ENCODE peak calls at places on chromosome 3, in four cellular contexts. One of them, this sample, is unnamed.

GRCh38 chr3:44416031-44417030 is 61.1 kb downstream of the ZNF445 start:
- DNase-seq in astrocyte of the spinal cord: no peak
- DNase-seq in Panc1: no peak
- DNase-seq in stimulated activated effector memory CD8-positive, alpha-beta T cell treated with anti-CD3 and anti-CD28 coated beads, Interleukin-12 subunit alpha, Interleukin-12 subunit beta, amount 100 ng/mL, for 72 hours: no peak
- DNase-seq in this sample: no peak

GRCh38 chr3:119352863-119353527 is 58.8 kb downstream of the ARHGAP31 start:
- DNase-seq in astrocyte of the spinal cord: peak; percentile 68
- DNase-seq in Panc1: no peak
- DNase-seq in stimulated activated effector memory CD8-positive, alpha-beta T cell treated with anti-CD3 and anti-CD28 coated beads, Interleukin-12 subunit alpha, Interleukin-12 subunit beta, amount 100 ng/mL, for 72 hours: no peak
- DNase-seq in this sample: peak; percentile 86

GRCh38 chr3:150449169-150449721 is 41.1 kb downstream of the TSC22D2 start:
- DNase-seq in astrocyte of the spinal cord: peak; percentile 77
- DNase-seq in Panc1: peak; percentile 33
- DNase-seq in stimulated activated effector memory CD8-positive, alpha-beta T cell treated with anti-CD3 and anti-CD28 coated beads, Interleukin-12 subunit alpha, Interleukin-12 subunit beta, amount 100 ng/mL, for 72 hours: no peak
- DNase-seq in this sample: peak; percentile 75

GRCh38 chr3:136778865-136779264 is 26.7 kb upstream of the STAG1 start:
- DNase-seq in astrocyte of the spinal cord: peak; percentile 25
- DNase-seq in Panc1: no peak
- DNase-seq in stimulated activated effector memory CD8-positive, alpha-beta T cell treated with anti-CD3 and anti-CD28 coated beads, Interleukin-12 subunit alpha, Interleukin-12 subunit beta, amount 100 ng/mL, for 72 hours: no peak
- DNase-seq in this sample: peak; percentile 31

GRCh38 chr3:25421747-25422146 is 6.3 kb upstream of the RARB start:
- DNase-seq in astrocyte of the spinal cord: no peak
- DNase-seq in Panc1: no peak
- DNase-seq in stimulated activated effector memory CD8-positive, alpha-beta T cell treated with anti-CD3 and anti-CD28 coated beads, Interleukin-12 subunit alpha, Interleukin-12 subunit beta, amount 100 ng/mL, for 72 hours: no peak
- DNase-seq in this sample: no peak

GRCh38 chr3:189833266-189833665 is 202.1 kb downstream of the TP63 start:
- DNase-seq in astrocyte of the spinal cord: no peak
- DNase-seq in Panc1: no peak
- DNase-seq in stimulated activated effector memory CD8-positive, alpha-beta T cell treated with anti-CD3 and anti-CD28 coated beads, Interleukin-12 subunit alpha, Interleukin-12 subunit beta, amount 100 ng/mL, for 72 hours: no peak
- DNase-seq in this sample: no peak

GRCh38 chr3:138842483-138843188 is 7.9 kb upstream of the PIK3CB start:
- DNase-seq in astrocyte of the spinal cord: no peak
- DNase-seq in Panc1: no peak
- DNase-seq in stimulated activated effector memory CD8-positive, alpha-beta T cell treated with anti-CD3 and anti-CD28 coated beads, Interleukin-12 subunit alpha, Interleukin-12 subunit beta, amount 100 ng/mL, for 72 hours: no peak
- DNase-seq in this sample: no peak

GRCh38 chr3:12193485-12194165 is 34.9 kb upstream of the TIMP4 start:
- DNase-seq in astrocyte of the spinal cord: peak; percentile 99
- DNase-seq in Panc1: peak; percentile 86
- DNase-seq in stimulated activated effector memory CD8-positive, alpha-beta T cell treated with anti-CD3 and anti-CD28 coated beads, Interleukin-12 subunit alpha, Interleukin-12 subunit beta, amount 100 ng/mL, for 72 hours: no peak
- DNase-seq in this sample: peak; percentile 98

GRCh38 chr3:60250210-60250609 is 1001.0 kb downstream of the FHIT start:
- DNase-seq in astrocyte of the spinal cord: no peak
- DNase-seq in Panc1: no peak
- DNase-seq in stimulated activated effector memory CD8-positive, alpha-beta T cell treated with anti-CD3 and anti-CD28 coated beads, Interleukin-12 subunit alpha, Interleukin-12 subunit beta, amount 100 ng/mL, for 72 hours: no peak
- DNase-seq in this sample: peak; percentile 11

GRCh38 chr3:49607105-49607591 is 52.9 kb downstream of the BSN start:
- DNase-seq in astrocyte of the spinal cord: no peak
- DNase-seq in Panc1: no peak
- DNase-seq in stimulated activated effector memory CD8-positive, alpha-beta T cell treated with anti-CD3 and anti-CD28 coated beads, Interleukin-12 subunit alpha, Interleukin-12 subunit beta, amount 100 ng/mL, for 72 hours: no peak
- DNase-seq in this sample: no peak

This sample was measured in fibroblast of pulmonary artery.